ENCODE peak calls at places on chromosomes 6 and 20, in four cellular contexts. One of them, this sample, is unnamed. For H3K27me3, the result is how much of the 10 kb centered on the place peaks cover.

GRCh38 chr6:137879301-137879700 is 12.2 kb downstream of the TNFAIP3 start:
- DNase-seq in ascending aorta: no peak
- DNase-seq in fibroblast of lung: no peak
- DNase-seq in PC-9: no peak
- DNase-seq in this sample: no peak

GRCh38 chr6:82085701-82086100 is 161.8 kb downstream of the IBTK start:
- DNase-seq in PC-9: no peak
- DNase-seq in ascending aorta: no peak
- DNase-seq in fibroblast of lung: no peak
- DNase-seq in this sample: no peak

GRCh38 chr6:156283091-156283490 is 494.1 kb upstream of the ARID1B start:
- DNase-seq in fibroblast of lung: no peak
- DNase-seq in PC-9: no peak
- DNase-seq in ascending aorta: no peak
- DNase-seq in this sample: no peak

GRCh38 chr6:17431581-17431980 is 38.2 kb downstream of the CAP2 start:
- DNase-seq in fibroblast of lung: peak
- DNase-seq in PC-9: no peak
- DNase-seq in ascending aorta: no peak
- DNase-seq in this sample: no peak

GRCh38 chr6:2850480-2851150 is 9.0 kb upstream of the SERPINB1 start:
- DNase-seq in fibroblast of lung: no peak
- DNase-seq in PC-9: no peak
- DNase-seq in ascending aorta: peak
- DNase-seq in this sample: no peak

GRCh38 chr20:57708694-57709673 is 831 bp downstream of the PMEPA1 start:
- DNase-seq in PC-9: no peak
- DNase-seq in ascending aorta: peak
- DNase-seq in fibroblast of lung: no peak
- DNase-seq in this sample: no peak

GRCh38 chr6:125307964-125308615 is 6.3 kb upstream of the HDDC2 start:
- DNase-seq in PC-9: no peak
- DNase-seq in fibroblast of lung: no peak
- DNase-seq in ascending aorta: no peak
- DNase-seq in this sample: no peak

GRCh38 chr6:128204621-128205020 is 303.8 kb upstream of the THEMIS start:
- DNase-seq in fibroblast of lung: no peak
- DNase-seq in ascending aorta: no peak
- DNase-seq in PC-9: peak
- DNase-seq in this sample: no peak

GRCh38 chr6:131682427-131682826 is 18.8 kb downstream of the OR2A4 start:
- DNase-seq in fibroblast of lung: no peak
- DNase-seq in PC-9: no peak
- DNase-seq in ascending aorta: no peak
- DNase-seq in this sample: no peak

GRCh38 chr6:24864345-24864744 is 65.6 kb upstream of the ARMH2 start:
- DNase-seq in fibroblast of lung: peak
- DNase-seq in PC-9: no peak
- DNase-seq in ascending aorta: no peak
- DNase-seq in this sample: no peak

GRCh38 chr6:37516076-37516919 is 16.6 kb upstream of the CCDC167 start:
- DNase-seq in PC-9: peak
- DNase-seq in ascending aorta: no peak
- DNase-seq in fibroblast of lung: no peak
- DNase-seq in this sample: no peak

GRCh38 chr20:14897608-14898007 is 560.2 kb upstream of the FLRT3 start:
- DNase-seq in fibroblast of lung: no peak
- DNase-seq in ascending aorta: no peak
- DNase-seq in PC-9: no peak
- DNase-seq in this sample: no peak

GRCh38 chr20:23084845-23085355 is 1.2 kb downstream of the CD93 start:
- DNase-seq in ascending aorta: no peak
- DNase-seq in fibroblast of lung: no peak
- DNase-seq in PC-9: no peak
- DNase-seq in this sample: no peak

GRCh38 chr20:23083553-23084220 is 2.4 kb downstream of the CD93 start:
- DNase-seq in PC-9: no peak
- DNase-seq in ascending aorta: no peak
- DNase-seq in fibroblast of lung: no peak
- DNase-seq in this sample: no peak

GRCh38 chr20:23085415-23086055 is 589 bp downstream of the CD93 start:
- DNase-seq in PC-9: no peak
- DNase-seq in ascending aorta: no peak
- DNase-seq in fibroblast of lung: no peak
- DNase-seq in this sample: no peak

GRCh38 chr20:23082846-23083552 is 3.1 kb downstream of the CD93 start:
- DNase-seq in ascending aorta: no peak
- DNase-seq in fibroblast of lung: no peak
- DNase-seq in PC-9: no peak
- DNase-seq in this sample: no peak

GRCh38 chr20:23084282-23084844 is 1.8 kb downstream of the CD93 start:
- DNase-seq in ascending aorta: no peak
- DNase-seq in PC-9: no peak
- DNase-seq in fibroblast of lung: no peak
- DNase-seq in this sample: no peak
- H3K27me3 ChIP-seq in ascending aorta: under half
- H3K27me3 ChIP-seq in PC-9: under half
- H3K27me3 ChIP-seq in fibroblast of lung: under half
- H3K27me3 ChIP-seq in this sample: under half

DNA sequence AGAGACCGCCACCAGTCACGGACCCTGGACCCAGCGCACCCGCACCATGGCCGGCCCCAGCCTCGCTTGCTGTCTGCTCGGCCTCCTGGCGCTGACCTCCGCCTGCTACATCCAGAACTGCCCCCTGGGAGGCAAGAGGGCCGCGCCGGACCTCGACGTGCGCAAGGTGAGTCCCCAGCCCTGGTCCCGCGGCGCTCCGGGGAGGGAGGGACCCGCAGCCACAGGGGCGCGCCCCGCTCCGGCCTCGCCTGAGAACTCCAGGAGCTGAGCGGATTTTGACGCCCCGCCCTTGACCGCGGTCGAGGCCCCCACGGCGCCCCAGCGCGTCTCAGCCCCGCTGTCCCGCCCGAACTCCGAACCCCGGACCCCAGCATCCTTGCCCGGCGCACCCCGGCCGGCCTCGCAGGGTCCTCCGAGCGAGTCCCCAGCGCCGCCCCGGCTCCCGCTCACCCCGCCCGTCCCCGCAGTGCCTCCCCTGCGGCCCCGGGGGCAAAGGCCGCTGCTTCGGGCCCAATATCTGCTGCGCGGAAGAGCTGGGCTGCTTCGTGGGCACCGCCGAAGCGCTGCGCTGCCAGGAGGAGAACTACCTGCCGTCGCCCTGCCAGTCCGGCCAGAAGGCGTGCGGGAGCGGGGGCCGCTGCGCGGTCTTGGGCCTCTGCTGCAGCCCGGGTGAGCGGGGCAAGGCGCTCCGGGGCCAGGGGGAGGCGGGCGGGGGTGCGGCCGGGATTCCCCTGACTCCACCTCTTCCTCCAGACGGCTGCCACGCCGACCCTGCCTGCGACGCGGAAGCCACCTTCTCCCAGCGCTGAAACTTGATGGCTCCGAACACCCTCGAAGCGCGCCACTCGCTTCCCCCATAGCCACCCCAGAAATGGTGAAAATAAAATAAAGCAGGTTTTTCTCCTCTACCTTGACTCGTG is at the start of gene OXT:
- DNase-seq in ascending aorta: no peak
- DNase-seq in PC-9: no peak
- DNase-seq in fibroblast of lung: no peak
- DNase-seq in this sample: no peak
- H3K27me3 ChIP-seq in ascending aorta: under half
- H3K27me3 ChIP-seq in PC-9: under half
- H3K27me3 ChIP-seq in fibroblast of lung: under half
- H3K27me3 ChIP-seq in this sample: under half

GRCh38 chr6:117272886-117273285 is 7.5 kb downstream of the VGLL2 start:
- DNase-seq in ascending aorta: no peak
- DNase-seq in fibroblast of lung: no peak
- DNase-seq in PC-9: no peak
- DNase-seq in this sample: no peak
- H3K27me3 ChIP-seq in ascending aorta: under half
- H3K27me3 ChIP-seq in fibroblast of lung: under half
- H3K27me3 ChIP-seq in PC-9: under half
- H3K27me3 ChIP-seq in this sample: under half

DNA sequence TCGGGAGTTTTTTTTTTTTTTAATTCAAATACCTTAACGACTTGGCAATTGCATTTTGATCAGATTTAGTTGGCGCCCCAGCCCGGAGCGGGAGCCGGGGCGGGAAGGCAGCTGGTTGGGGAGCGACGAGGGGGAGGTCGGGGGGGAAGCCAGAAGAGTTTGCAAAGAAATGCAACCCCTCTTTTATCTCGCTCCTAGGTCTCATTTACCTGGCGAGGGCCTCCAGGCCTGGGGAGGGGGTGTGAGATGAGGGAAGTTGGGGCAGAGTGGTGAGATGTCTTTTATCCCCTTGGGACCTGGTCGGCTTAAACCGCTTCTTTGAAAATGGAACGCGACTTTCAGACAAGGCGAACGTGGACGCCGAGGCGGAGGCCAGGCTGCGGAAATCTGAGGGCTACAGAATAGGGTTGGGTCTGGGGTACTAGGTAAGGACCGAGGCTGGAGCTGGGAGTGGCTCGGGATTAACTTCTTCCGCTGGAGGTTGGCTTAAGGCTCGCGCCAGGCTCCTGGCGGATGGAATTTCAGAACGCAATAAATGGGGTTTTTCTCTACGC is 40.3 kb downstream of the NCR2 start:
- DNase-seq in fibroblast of lung: no peak
- DNase-seq in PC-9: no peak
- DNase-seq in ascending aorta: no peak
- DNase-seq in this sample: no peak
- H3K27me3 ChIP-seq in fibroblast of lung: half or more
- H3K27me3 ChIP-seq in PC-9: under half
- H3K27me3 ChIP-seq in ascending aorta: under half
- H3K27me3 ChIP-seq in this sample: under half

DNA sequence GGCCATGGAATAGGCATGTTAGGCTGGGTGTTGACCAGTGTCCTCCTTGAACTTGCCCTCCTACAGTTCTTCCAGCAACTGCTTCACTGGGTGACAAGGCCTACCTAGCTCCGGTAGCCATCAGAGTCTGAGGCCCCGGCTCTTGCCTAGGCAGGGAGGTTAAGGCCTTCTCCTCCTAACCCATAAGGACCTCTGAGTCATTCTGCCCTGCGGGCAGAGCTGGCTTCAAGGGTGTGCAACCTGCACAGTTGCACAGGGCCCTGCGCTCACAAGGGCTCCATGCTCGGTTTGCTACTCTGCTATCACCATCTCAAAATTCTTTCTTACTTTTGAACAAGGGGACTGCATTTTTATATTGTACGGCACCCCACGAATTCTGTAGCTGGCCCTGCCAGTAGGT is 17.9 kb downstream of the KCNB1 start:
- DNase-seq in fibroblast of lung: no peak
- DNase-seq in ascending aorta: no peak
- DNase-seq in PC-9: no peak
- DNase-seq in this sample: no peak
- H3K27me3 ChIP-seq in fibroblast of lung: under half
- H3K27me3 ChIP-seq in ascending aorta: under half
- H3K27me3 ChIP-seq in PC-9: half or more
- H3K27me3 ChIP-seq in this sample: under half

DNA sequence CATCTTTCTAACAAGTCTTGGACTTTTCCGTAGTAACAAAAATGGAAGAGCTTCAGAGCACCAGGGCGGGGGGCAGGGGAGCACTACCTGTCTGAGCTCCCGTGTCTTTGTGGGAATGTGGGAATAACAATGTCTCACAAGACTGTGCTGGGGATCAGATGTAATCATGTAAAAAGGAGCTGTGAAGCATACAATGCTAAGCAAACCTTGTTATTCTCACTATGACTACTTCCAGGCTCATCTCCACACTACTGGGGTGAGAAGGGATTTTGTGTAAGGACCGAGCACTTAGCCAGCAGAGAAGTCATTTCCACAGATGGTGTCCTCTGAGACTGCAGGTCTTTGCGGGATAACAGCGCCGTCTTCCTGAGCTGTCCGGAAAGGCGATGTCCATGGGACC is 27.1 kb downstream of the PRR18 start:
- DNase-seq in ascending aorta: no peak
- DNase-seq in PC-9: no peak
- DNase-seq in fibroblast of lung: no peak
- DNase-seq in this sample: no peak
- H3K27me3 ChIP-seq in ascending aorta: under half
- H3K27me3 ChIP-seq in PC-9: under half
- H3K27me3 ChIP-seq in fibroblast of lung: under half
- H3K27me3 ChIP-seq in this sample: under half

DNA sequence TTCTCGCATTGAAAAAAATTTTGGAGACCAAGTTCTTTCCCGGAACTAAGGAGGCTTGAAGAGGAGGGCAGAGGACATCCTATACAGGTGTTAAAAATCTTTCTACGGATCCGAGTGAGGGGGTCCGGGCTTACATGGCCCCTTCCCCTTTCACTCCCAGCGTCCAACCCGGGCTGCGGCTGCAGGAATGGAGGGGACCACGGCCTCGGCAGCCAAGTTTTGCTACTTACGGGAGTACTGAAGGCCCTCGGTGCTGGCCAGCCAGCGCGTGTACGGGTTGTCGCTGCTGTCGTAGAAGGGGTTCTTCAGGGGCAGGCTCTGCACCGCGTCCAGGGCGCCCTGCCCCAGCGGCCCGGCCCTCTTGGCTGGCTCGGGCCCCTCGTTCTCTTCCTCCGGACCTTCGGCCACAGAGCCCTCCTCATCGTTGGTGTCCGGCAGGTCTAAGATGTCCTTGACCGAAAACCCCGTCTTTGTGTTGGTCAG is 642 bp downstream of the NKX2-2 start:
- DNase-seq in PC-9: no peak
- DNase-seq in fibroblast of lung: no peak
- DNase-seq in ascending aorta: no peak
- DNase-seq in this sample: no peak
- H3K27me3 ChIP-seq in PC-9: under half
- H3K27me3 ChIP-seq in fibroblast of lung: half or more
- H3K27me3 ChIP-seq in ascending aorta: under half
- H3K27me3 ChIP-seq in this sample: under half

This sample was measured in thoracic aorta.